ENCODE peak calls at places on chromosomes 16 and 17, in four cellular contexts. E is tibial artery, H is PC-9, I is GM06990. X is an unnamed sample.

GRCh38 chr16:8720080-8720966 is 45.9 kb downstream of the ABAT start:
- DNase-seq in E (no peak), H (no peak), I (no peak), X (peak; percentile 37)

GRCh38 chr16:9054460-9054859 is 37.0 kb upstream of the HAPSTR1 start:
- DNase-seq in E (no peak), H (no peak), I (no peak), X (no peak)

GRCh38 chr17:52106638-52107261 is 51.8 kb downstream of the CA10 start:
- DNase-seq in E (no peak), H (peak; percentile 13), I (no peak), X (peak; percentile 42)

GRCh38 chr16:31181102-31181830 is 1.3 kb downstream of the FUS start:
- DNase-seq in E (peak; percentile 73), H (peak; percentile 31), I (peak; percentile 41), X (no peak)

GRCh38 chr16:10625595-10626357 is 45.4 kb upstream of the EMP2 start:
- DNase-seq in E (no peak), H (no peak), I (no peak), X (no peak)

GRCh38 chr17:5819921-5820685 is 235.8 kb upstream of the NLRP1 start:
- DNase-seq in E (no peak), H (no peak), I (no peak), X (no peak)

GRCh38 chr17:48441231-48441711 is 11.3 kb upstream of the SKAP1 start:
- DNase-seq in E (no peak), H (no peak), I (peak; percentile 81), X (peak; percentile 71)

GRCh38 chr17:57035971-57036481 is 49.0 kb upstream of the AKAP1 start:
- DNase-seq in E (no peak), H (no peak), I (no peak), X (no peak)

GRCh38 chr17:251531-251930 is 70.1 kb upstream of the DOC2B start:
- DNase-seq in E (peak; percentile 53), H (no peak), I (no peak), X (no peak)

GRCh38 chr17:9020824-9021157 is 519 bp upstream of the NTN1 start:
- DNase-seq in E (peak; percentile 69), H (no peak), I (no peak), X (no peak)

GRCh38 chr16:48687421-48688038 is 77.5 kb upstream of the N4BP1 start:
- DNase-seq in E (no peak), H (peak; percentile 48), I (peak; percentile 13), X (peak; percentile 65)

GRCh38 chr16:31268891-31269290 is 9.1 kb downstream of the ITGAM start:
- DNase-seq in E (no peak), H (no peak), I (no peak), X (no peak)

GRCh38 chr17:81821603-81822311 is 11.3 kb downstream of the MCRIP1 start:
- DNase-seq in E (peak; percentile 88), H (peak; percentile 80), I (no peak), X (no peak)

GRCh38 chr17:17191346-17191792 is 14.8 kb downstream of the PLD6 start:
- DNase-seq in E (peak; percentile 76), H (no peak), I (no peak), X (no peak)

GRCh38 chr16:21626659-21627277 is 25.6 kb downstream of the IGSF6 start:
- DNase-seq in E (no peak), H (peak; percentile 34), I (no peak), X (no peak)

GRCh38 chr17:51921500-51921899 is 237.0 kb downstream of the CA10 start:
- DNase-seq in E (no peak), H (no peak), I (no peak), X (no peak)

GRCh38 chr16:49986351-49987124 is 38.5 kb upstream of the CNEP1R1 start:
- DNase-seq in E (no peak), H (no peak), I (no peak), X (no peak)

GRCh38 chr17:21286771-21287702 is 2.5 kb downstream of the MAP2K3 start:
- DNase-seq in E (no peak), H (peak; percentile 81), I (no peak), X (no peak)

GRCh38 chr17:62898239-62898864 is 67.7 kb upstream of the TANC2 start:
- DNase-seq in E (no peak), H (no peak), I (no peak), X (no peak)

GRCh38 chr17:48541574-48542113 is 3.3 kb downstream of the HOXB2 start:
- DNase-seq in E (no peak), H (no peak), I (peak; percentile 28), X (peak; percentile 58)

GRCh38 chr16:63361032-63361624 is 1324.9 kb upstream of the CDH8 start:
- DNase-seq in E (no peak), H (no peak), I (no peak), X (peak; percentile 23)

GRCh38 chr17:12514596-12514995 is 151.1 kb upstream of the MYOCD start:
- DNase-seq in E (no peak), H (no peak), I (no peak), X (no peak)

GRCh38 chr16:59527206-59527997 is 793.3 kb upstream of the GOT2 start:
- DNase-seq in E (no peak), H (no peak), I (no peak), X (no peak)

GRCh38 chr17:45236002-45236606 is 14.4 kb downstream of the FMNL1 start:
- DNase-seq in E (no peak), H (no peak), I (no peak), X (no peak)

GRCh38 chr17:64063766-64064224 is 43.4 kb upstream of the ICAM2 start:
- DNase-seq in E (no peak), H (peak; percentile 13), I (peak; percentile 52), X (no peak)

GRCh38 chr17:42997984-42998938 is at the start of gene RPL27:
- DNase-seq in E (peak; percentile 100), H (peak; percentile 93), I (peak; percentile 94), X (peak; percentile 95)

GRCh38 chr17:42997390-42997983 is 732 bp upstream of the RPL27 start:
- DNase-seq in E (no peak), H (no peak), I (no peak), X (no peak)

GRCh38 chr17:43003542-43004172 is 2.9 kb upstream of the IFI35 start:
- DNase-seq in E (no peak), H (peak; percentile 46), I (no peak), X (no peak)

GRCh38 chr17:42999003-42999525 is 845 bp downstream of the RPL27 start:
- DNase-seq in E (no peak), H (no peak), I (no peak), X (no peak)
- TF ChIP-seq CTCF in E (no peak), H (no peak), I (no peak), X (no peak)

DNA sequence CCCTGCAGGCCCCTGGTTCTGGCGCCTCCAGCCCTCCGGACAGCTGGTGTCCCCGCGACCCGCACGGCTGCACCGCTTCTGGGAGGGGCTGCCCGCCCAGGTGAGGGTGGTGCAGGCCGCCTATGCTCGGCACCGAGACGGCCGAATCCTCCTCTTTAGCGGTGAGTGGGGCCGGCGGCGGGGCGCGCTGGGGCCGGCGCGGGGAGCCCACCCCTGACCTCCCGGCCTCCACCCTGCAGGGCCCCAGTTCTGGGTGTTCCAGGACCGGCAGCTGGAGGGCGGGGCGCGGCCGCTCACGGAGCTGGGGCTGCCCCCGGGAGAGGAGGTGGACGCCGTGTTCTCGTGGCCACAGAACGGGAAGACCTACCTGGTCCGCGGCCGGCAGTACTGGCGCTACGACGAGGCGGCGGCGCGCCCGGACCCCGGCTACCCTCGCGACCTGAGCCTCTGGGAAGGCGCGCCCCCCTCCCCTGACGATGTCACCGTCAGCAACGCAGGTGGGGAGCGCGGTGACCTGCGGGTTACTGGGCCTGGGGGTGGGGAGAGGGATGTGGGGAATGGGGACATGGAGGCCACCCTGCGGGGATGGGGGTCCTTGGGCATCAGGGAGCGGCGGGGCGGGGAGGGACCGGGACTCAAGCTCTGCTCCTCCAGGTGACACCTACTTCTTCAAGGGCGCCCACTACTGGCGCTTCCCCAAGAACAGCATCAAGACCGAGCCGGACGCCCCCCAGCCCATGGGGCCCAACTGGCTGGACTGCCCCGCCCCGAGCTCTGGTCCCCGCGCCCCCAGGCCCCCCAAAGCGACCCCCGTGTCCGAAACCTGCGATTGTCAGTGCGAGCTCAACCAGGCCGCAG is 7.0 kb upstream of the IL32 start:
- DNase-seq in E (no peak), H (peak; percentile 45), I (peak; percentile 53), X (peak; percentile 73)
- TF ChIP-seq CTCF in E (no peak), H (no peak), I (peak; percentile 54), X (peak; percentile 59)

GRCh38 chr17:78268960-78269892 is 37.8 kb downstream of the TMEM235 start:
- DNase-seq in E (no peak), H (no peak), I (no peak), X (no peak)
- TF ChIP-seq CTCF in E (no peak), H (no peak), I (no peak), X (no peak)

GRCh38 chr17:73956169-73956568 is 247.3 kb upstream of the RPL38 start:
- DNase-seq in E (no peak), H (no peak), I (no peak), X (no peak)

GRCh38 chr17:73958453-73958852 is 245.0 kb upstream of the RPL38 start:
- DNase-seq in E (no peak), H (no peak), I (no peak), X (no peak)

GRCh38 chr17:73955616-73956015 is 247.9 kb upstream of the RPL38 start:
- DNase-seq in E (no peak), H (no peak), I (no peak), X (no peak)

GRCh38 chr17:73957564-73957963 is 245.9 kb upstream of the RPL38 start:
- DNase-seq in E (no peak), H (no peak), I (no peak), X (no peak)

GRCh38 chr17:73956595-73957465 is 246.6 kb upstream of the RPL38 start:
- DNase-seq in E (no peak), H (peak; percentile 6), I (no peak), X (peak; percentile 70)
- TF ChIP-seq CTCF in E (no peak), H (peak; percentile 43), I (peak; percentile 76), X (peak; percentile 49)

GRCh38 chr17:66715745-66716156 is 119.2 kb upstream of the CACNG5 start:
- DNase-seq in E (no peak), H (peak; percentile 14), I (no peak), X (peak; percentile 70)
- TF ChIP-seq CTCF in E (peak; percentile 56), H (peak; percentile 83), I (peak; percentile 68), X (peak; percentile 71)

GRCh38 chr16:87129771-87130170 is 187.4 kb downstream of the C16orf95 start:
- DNase-seq in E (peak; percentile 60), H (no peak), I (no peak), X (no peak)
- TF ChIP-seq CTCF in E (no peak), H (no peak), I (no peak), X (no peak)

DNA sequence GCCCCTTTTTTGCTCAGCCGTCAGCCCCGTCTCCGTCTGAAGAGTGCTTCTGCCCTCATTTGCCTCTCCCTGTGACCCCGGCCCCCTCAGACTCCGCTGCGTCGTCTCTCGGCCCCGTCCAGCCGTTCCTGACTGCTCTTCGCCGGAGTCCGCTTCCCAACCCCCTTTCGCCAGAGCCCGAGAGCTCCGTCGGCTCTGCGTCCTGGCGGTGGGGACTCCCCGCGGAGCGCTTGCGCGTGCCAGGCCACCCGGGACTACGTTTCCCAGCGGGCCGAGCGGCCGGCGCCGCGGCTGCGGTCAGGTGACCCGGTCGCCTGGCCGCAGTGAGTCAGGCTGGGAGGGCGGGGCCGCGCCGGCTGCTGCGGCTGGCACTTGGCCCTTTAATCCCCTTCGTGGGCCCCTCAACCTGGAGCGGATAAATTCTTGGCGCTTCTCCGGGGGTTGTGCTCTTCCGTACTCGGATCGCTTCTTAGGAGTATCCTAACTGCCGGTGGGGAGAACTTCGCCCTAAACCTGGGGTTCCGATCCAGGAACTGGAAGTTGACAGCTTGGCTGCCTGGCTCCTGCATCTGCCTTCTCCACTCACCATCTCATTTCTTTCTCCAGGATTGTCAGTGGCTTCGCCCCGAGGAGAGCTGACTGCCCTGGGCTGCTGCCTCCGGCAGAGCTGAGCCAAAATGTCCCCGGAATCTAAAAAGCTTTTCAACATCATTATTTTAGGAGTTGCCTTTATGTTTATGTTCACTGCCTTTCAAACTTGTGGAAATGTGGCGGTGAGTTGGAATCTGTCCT is at the start of gene MFSD11:
- DNase-seq in E (peak; percentile 94), H (peak; percentile 93), I (peak; percentile 99), X (peak; percentile 93)
- TF ChIP-seq CTCF in E (no peak), H (no peak), I (no peak), X (no peak)